ENCODE peak calls at places on chromosomes 1 and 21, in five cellular contexts. F, Q, U, P and I are unnamed samples.
A peak's percentile ranks its signal among the peaks of the same experiment; 100 is the strongest.

GRCh38 chr1:175132456-175132855 is 60.1 kb downstream of the KIAA0040 start:
- DNase-seq in F (no peak), Q (no peak), U (no peak), P (no peak), I (no peak)

GRCh38 chr1:34928865-34929496 is 469 bp downstream of the DLGAP3 start:
- DNase-seq in F (no peak), Q (no peak), U (no peak), P (no peak), I (peak; percentile 52)

GRCh38 chr1:15213333-15213732 is 33.7 kb upstream of the FHAD1 start:
- DNase-seq in F (no peak), Q (no peak), U (peak; percentile 31), P (no peak), I (no peak)

GRCh38 chr1:12135612-12136011 is 31.2 kb upstream of the TNFRSF1B start:
- DNase-seq in F (no peak), Q (peak; percentile 64), U (peak; percentile 58), P (no peak), I (no peak)

GRCh38 chr1:183901748-183902341 is 96.9 kb downstream of the RGL1 start:
- DNase-seq in F (no peak), Q (no peak), U (no peak), P (no peak), I (no peak)

GRCh38 chr1:43063394-43064219 is 104.9 kb upstream of the SLC2A1 start:
- DNase-seq in F (no peak), Q (no peak), U (no peak), P (no peak), I (no peak)

GRCh38 chr1:66258404-66259105 is 275.4 kb upstream of the SGIP1 start:
- DNase-seq in F (no peak), Q (no peak), U (no peak), P (no peak), I (no peak)

GRCh38 chr1:78688701-78689100 is 39.1 kb downstream of the IFI44 start:
- DNase-seq in F (no peak), Q (no peak), U (no peak), P (no peak), I (no peak)

GRCh38 chr1:64487061-64487460 is 17.1 kb downstream of the CACHD1 start:
- DNase-seq in F (no peak), Q (no peak), U (no peak), P (no peak), I (no peak)

GRCh38 chr1:229388876-229389580 is 44.9 kb downstream of the ACTA1 start:
- DNase-seq in F (no peak), Q (no peak), U (no peak), P (no peak), I (no peak)

GRCh38 chr1:172826096-172826741 is 167.3 kb downstream of the FASLG start:
- DNase-seq in F (peak; percentile 61), Q (no peak), U (peak; percentile 22), P (no peak), I (peak; percentile 53)

GRCh38 chr1:160855181-160855981 is 7.3 kb downstream of the CD244 start:
- DNase-seq in F (no peak), Q (no peak), U (no peak), P (no peak), I (no peak)

GRCh38 chr21:43968410-43969114 is 43.5 kb upstream of the TRAPPC10 start:
- DNase-seq in F (no peak), Q (no peak), U (no peak), P (no peak), I (no peak)

GRCh38 chr21:16587141-16587570 is 857.4 kb downstream of the USP25 start:
- DNase-seq in F (no peak), Q (peak; percentile 53), U (peak; percentile 60), P (no peak), I (no peak)

GRCh38 chr1:37092937-37093336 is 58.6 kb upstream of the GRIK3 start:
- DNase-seq in F (no peak), Q (no peak), U (no peak), P (no peak), I (no peak)

GRCh38 chr1:65105596-65105995 is 42.4 kb upstream of the AK4 start:
- DNase-seq in F (no peak), Q (no peak), U (no peak), P (no peak), I (no peak)

GRCh38 chr1:111633736-111634135 is 14.1 kb downstream of the RAP1A start:
- DNase-seq in F (no peak), Q (no peak), U (no peak), P (no peak), I (no peak)

GRCh38 chr1:63935148-63935547 is 161.3 kb downstream of the ROR1 start:
- DNase-seq in F (no peak), Q (no peak), U (no peak), P (no peak), I (no peak)

GRCh38 chr1:67908260-67908936 is 75.1 kb upstream of the GNG12 start:
- DNase-seq in F (no peak), Q (no peak), U (no peak), P (no peak), I (no peak)

GRCh38 chr1:12386130-12386529 is 156.3 kb downstream of the VPS13D start:
- DNase-seq in F (no peak), Q (no peak), U (no peak), P (peak; percentile 27), I (peak; percentile 8)

GRCh38 chr21:43956667-43957030 is 55.5 kb upstream of the TRAPPC10 start:
- DNase-seq in F (no peak), Q (no peak), U (no peak), P (no peak), I (no peak)

GRCh38 chr1:224632381-224632871 is 16.3 kb downstream of the CNIH3 start:
- DNase-seq in F (no peak), Q (no peak), U (peak; percentile 29), P (no peak), I (no peak)

GRCh38 chr1:5709976-5710375 is 282.2 kb downstream of the NPHP4 start:
- DNase-seq in F (no peak), Q (no peak), U (no peak), P (no peak), I (peak; percentile 15)

GRCh38 chr1:234260578-234260977 is 112.7 kb upstream of the COA6 start:
- DNase-seq in F (no peak), Q (no peak), U (no peak), P (no peak), I (no peak)
- H3K9me3 ChIP-seq in F (peaks cover 7% of the 10 kb centered on the region), Q (peaks cover 12% of the 10 kb centered on the region), U (no peaks in the 10 kb centered on the region), P (no peaks in the 10 kb centered on the region), I (no peaks in the 10 kb centered on the region)

GRCh38 chr1:2791027-2791760 is 10.3 kb downstream of the TTC34 start:
- DNase-seq in F (no peak), Q (no peak), U (no peak), P (no peak), I (no peak)

GRCh38 chr1:2789986-2790581 is 11.4 kb downstream of the TTC34 start:
- DNase-seq in F (no peak), Q (no peak), U (no peak), P (no peak), I (no peak)

GRCh38 chr1:2788506-2789163 is 12.9 kb downstream of the TTC34 start:
- DNase-seq in F (no peak), Q (no peak), U (no peak), P (no peak), I (no peak)

GRCh38 chr1:2787163-2787911 is 14.2 kb downstream of the TTC34 start:
- DNase-seq in F (no peak), Q (no peak), U (peak; percentile 10), P (no peak), I (no peak)

GRCh38 chr1:2789164-2789985 is 12.1 kb downstream of the TTC34 start:
- DNase-seq in F (no peak), Q (no peak), U (no peak), P (no peak), I (no peak)
- H3K9me3 ChIP-seq in F (peaks cover 3% of the 10 kb centered on the region), Q (peaks cover 32% of the 10 kb centered on the region), U (no peaks in the 10 kb centered on the region), P (peaks cover 20% of the 10 kb centered on the region), I (peaks cover 3% of the 10 kb centered on the region)

GRCh38 chr1:4268890-4269286 is 368.8 kb upstream of the C1orf174 start:
- DNase-seq in F (no peak), Q (no peak), U (no peak), P (no peak), I (no peak)

GRCh38 chr1:4271338-4271998 is 371.4 kb upstream of the C1orf174 start:
- DNase-seq in F (no peak), Q (no peak), U (no peak), P (no peak), I (no peak)

GRCh38 chr1:4268262-4268889 is 368.3 kb upstream of the C1orf174 start:
- DNase-seq in F (no peak), Q (no peak), U (no peak), P (no peak), I (no peak)

GRCh38 chr1:4272568-4272967 is 372.5 kb upstream of the C1orf174 start:
- DNase-seq in F (no peak), Q (no peak), U (no peak), P (no peak), I (no peak)

GRCh38 chr1:4270651-4271337 is 370.7 kb upstream of the C1orf174 start:
- DNase-seq in F (no peak), Q (no peak), U (no peak), P (no peak), I (no peak)
- H3K9me3 ChIP-seq in F (no peaks in the 10 kb centered on the region), Q (peaks cover 10% of the 10 kb centered on the region), U (no peaks in the 10 kb centered on the region), P (peaks cover 9% of the 10 kb centered on the region), I (no peaks in the 10 kb centered on the region)

GRCh38 chr1:32806910-32807523 is 10.1 kb downstream of the YARS1 start:
- DNase-seq in F (no peak), Q (no peak), U (no peak), P (no peak), I (no peak)
- H3K9me3 ChIP-seq in F (no peaks in the 10 kb centered on the region), Q (no peaks in the 10 kb centered on the region), U (no peaks in the 10 kb centered on the region), P (no peaks in the 10 kb centered on the region), I (no peaks in the 10 kb centered on the region)

GRCh38 chr1:247165674-247166073 is 6.1 kb downstream of the ZNF124 start:
- DNase-seq in F (no peak), Q (no peak), U (no peak), P (no peak), I (no peak)
- H3K9me3 ChIP-seq in F (peaks cover 31% of the 10 kb centered on the region), Q (peaks cover 75% of the 10 kb centered on the region), U (no peaks in the 10 kb centered on the region), P (peaks cover 64% of the 10 kb centered on the region), I (peaks cover 73% of the 10 kb centered on the region)